ENCODE peak calls at places on chromosomes 6 and 20, in five cellular contexts. T is PC-3, D is mesendoderm, Z is astrocyte, Q is MM.1S. O is an unnamed sample. For H3K4me1, the result is how much of the 10 kb centered on the place peaks cover.

GRCh38 chr6:170087946-170088348 is 202.9 kb downstream of the DLL1 start:
- DNase-seq in T (no peak), D (no peak), Z (no peak), Q (no peak), O (no peak)

GRCh38 chr20:4546786-4547185 is 174.9 kb upstream of the PRND start:
- DNase-seq in T (peak), D (no peak), Z (peak), Q (no peak), O (peak)

GRCh38 chr6:127131275-127131674 is 12.8 kb downstream of the RSPO3 start:
- DNase-seq in T (no peak), D (no peak), Z (no peak), Q (no peak), O (no peak)

GRCh38 chr20:62048346-62048761 is 17.3 kb downstream of the TAF4 start:
- DNase-seq in T (no peak), D (no peak), Z (no peak), Q (no peak), O (no peak)

GRCh38 chr6:153989989-153990388 is 49.1 kb upstream of the OPRM1 start:
- DNase-seq in T (no peak), D (no peak), Z (no peak), Q (no peak), O (no peak)

GRCh38 chr6:21808551-21809181 is 215.1 kb downstream of the SOX4 start:
- DNase-seq in T (no peak), D (no peak), Z (peak), Q (no peak), O (peak)

GRCh38 chr6:161486903-161487531 is 213.2 kb upstream of the AGPAT4 start:
- DNase-seq in T (peak), D (no peak), Z (peak), Q (no peak), O (peak)

GRCh38 chr6:67888886-67889681 is 746.0 kb upstream of the ADGRB3 start:
- DNase-seq in T (no peak), D (no peak), Z (peak), Q (no peak), O (no peak)

GRCh38 chr6:121557146-121557545 is 121.7 kb downstream of the GJA1 start:
- DNase-seq in T (no peak), D (no peak), Z (no peak), Q (no peak), O (no peak)

GRCh38 chr6:78598966-78599365 is 268.4 kb upstream of the IRAK1BP1 start:
- DNase-seq in T (peak), D (peak), Z (peak), Q (no peak), O (peak)

GRCh38 chr6:155709262-155709661 is 253.6 kb upstream of the NOX3 start:
- DNase-seq in T (no peak), D (no peak), Z (no peak), Q (no peak), O (no peak)

DNA sequence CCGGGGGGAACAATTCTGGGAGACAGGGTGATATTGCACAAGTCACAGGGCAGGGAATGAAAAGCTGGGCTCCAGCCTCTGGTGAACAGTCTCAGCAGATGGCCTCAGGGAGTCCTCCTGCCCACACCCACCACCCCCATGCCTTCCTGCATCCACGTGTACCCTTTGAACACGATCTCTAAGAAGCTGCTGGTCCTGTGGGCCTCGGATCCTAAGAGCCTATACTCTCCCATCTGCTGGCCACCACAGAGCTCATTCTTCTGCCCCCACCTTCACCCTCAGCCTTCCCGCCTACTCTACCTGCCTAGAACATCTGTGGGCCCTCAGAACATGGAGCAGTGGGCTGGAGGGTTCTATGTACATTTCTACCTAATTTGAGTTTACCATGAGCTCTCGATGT is 60.3 kb downstream of the TRERF1 start:
- DNase-seq in T (no peak), D (no peak), Z (no peak), Q (no peak), O (no peak)
- H3K4me3 ChIP-seq in T (no peak), D (no peak), Z (no peak), Q (no peak), O (no peak)

DNA sequence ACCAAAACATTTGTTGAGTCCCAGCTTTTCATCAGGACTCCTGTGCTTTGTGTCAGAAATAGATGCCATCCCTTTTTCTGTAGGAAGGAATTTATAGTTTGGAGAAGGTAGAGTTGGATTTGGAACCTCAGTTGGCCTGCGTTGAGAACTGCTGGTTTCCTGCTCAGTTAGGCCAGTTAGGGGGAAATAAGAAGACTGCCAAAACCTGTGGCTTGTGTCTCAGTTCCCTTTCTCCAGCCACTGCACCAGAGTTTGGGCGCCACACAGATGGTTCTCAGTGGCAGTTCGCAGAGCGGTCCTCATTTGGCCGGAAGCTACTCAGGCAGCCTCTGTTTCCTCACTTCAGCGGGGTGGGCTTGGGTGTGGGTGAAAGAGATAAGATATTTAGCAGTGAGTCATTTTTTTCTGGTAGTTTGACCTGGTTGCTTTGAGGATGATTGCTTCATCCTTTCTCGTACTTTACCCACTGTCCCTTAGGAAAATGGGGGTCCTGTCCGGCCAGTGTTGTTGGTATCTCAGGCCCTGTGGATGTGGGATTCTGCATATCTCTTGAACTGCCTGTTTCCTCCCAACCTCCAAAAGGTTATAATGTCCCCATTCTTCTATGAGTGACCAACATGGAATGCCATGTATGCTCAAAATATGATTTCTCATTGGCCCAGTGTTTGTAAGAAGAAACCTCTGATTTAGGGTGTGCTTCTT is 53.7 kb downstream of the JARID2 start:
- DNase-seq in T (peak), D (no peak), Z (peak), Q (peak), O (no peak)
- H3K9ac ChIP-seq in T (no peak), D (no peak), Z (no peak), Q (no peak), O (no peak)

GRCh38 chr6:25125736-25126135 is 153.4 kb upstream of the CARMIL1 start:
- DNase-seq in T (no peak), D (no peak), Z (no peak), Q (no peak), O (no peak)

GRCh38 chr6:25122001-25122400 is 157.2 kb upstream of the CARMIL1 start:
- DNase-seq in T (no peak), D (peak), Z (peak), Q (no peak), O (no peak)

GRCh38 chr6:25121186-25121585 is 158.0 kb upstream of the CARMIL1 start:
- DNase-seq in T (no peak), D (no peak), Z (no peak), Q (no peak), O (no peak)

GRCh38 chr6:25122622-25123237 is 156.4 kb upstream of the CARMIL1 start:
- DNase-seq in T (peak), D (no peak), Z (no peak), Q (no peak), O (no peak)

GRCh38 chr6:25124216-25124615 is 155.0 kb upstream of the CARMIL1 start:
- DNase-seq in T (no peak), D (no peak), Z (no peak), Q (no peak), O (no peak)
- H3K4me1 ChIP-seq in T (under half), D (under half), Z (under half), Q (under half), O (under half)

GRCh38 chr20:24994186-24994465 is 1.6 kb upstream of the APMAP start:
- DNase-seq in T (no peak), D (no peak), Z (no peak), Q (no peak), O (no peak)

GRCh38 chr20:24995741-24996448 is 3.3 kb upstream of the APMAP start:
- DNase-seq in T (peak), D (no peak), Z (no peak), Q (no peak), O (no peak)

GRCh38 chr20:24996449-24997195 is 4.1 kb upstream of the APMAP start:
- DNase-seq in T (no peak), D (no peak), Z (no peak), Q (no peak), O (no peak)

GRCh38 chr20:24993337-24994185 is 1.0 kb upstream of the APMAP start:
- DNase-seq in T (peak), D (no peak), Z (peak), Q (peak), O (peak)

DNA sequence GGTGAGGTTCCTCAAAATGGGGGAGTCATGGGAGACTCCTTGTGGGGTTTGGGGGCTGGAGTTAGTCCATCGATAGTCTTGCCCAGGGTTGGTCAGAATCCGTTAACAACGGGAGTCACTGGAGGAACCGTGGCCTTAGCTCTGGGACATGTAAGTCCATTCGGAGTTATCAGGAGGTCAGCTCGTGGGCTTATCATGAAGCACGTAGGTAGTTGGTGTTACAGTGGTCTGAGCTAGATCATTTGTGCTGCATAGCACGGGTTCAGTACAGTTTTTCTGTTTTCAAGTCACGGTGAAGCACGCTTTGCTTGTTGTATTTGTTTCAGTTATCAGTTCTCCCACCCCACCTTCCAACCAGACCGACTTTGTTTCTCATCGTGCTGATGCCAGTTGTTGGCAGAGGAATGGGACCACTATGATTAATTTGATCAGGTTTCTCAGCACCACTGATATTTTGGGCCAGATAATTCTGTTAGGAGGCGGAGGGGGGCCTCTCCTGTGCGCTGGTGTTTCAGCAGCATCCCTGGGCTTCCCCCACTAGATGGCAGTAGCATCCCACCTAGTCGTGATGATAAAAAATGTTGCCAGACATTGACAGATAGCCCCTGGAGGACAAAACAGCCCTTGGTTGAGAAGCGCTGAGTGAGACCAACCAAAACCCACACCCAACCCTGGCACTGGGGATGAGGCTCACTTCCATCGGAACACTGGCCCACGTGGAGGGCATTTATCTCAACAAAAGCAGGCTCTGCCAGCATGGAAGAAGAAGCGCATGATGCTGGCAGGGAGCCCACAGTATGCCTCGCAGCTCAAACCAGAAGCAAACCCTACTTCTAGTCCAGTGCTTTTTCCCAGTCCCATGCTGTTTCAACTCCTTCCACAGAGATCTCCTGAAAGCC is 2.2 kb upstream of the APMAP start:
- DNase-seq in T (peak), D (peak), Z (peak), Q (peak), O (peak)
- H3K4me3 ChIP-seq in T (no peak), D (no peak), Z (peak), Q (no peak), O (no peak)

GRCh38 chr20:13784893-13785715 is at the start of the genes ESF1 and NDUFAF5:
- DNase-seq in T (peak), D (peak), Z (peak), Q (peak), O (peak)

GRCh38 chr20:13786143-13786828 is 1.5 kb downstream of the NDUFAF5 start:
- DNase-seq in T (peak), D (no peak), Z (no peak), Q (no peak), O (no peak)

GRCh38 chr20:13784271-13784892 is 337 bp downstream of the ESF1 start:
- DNase-seq in T (no peak), D (no peak), Z (no peak), Q (no peak), O (no peak)

GRCh38 chr20:13778827-13779226 is 5.9 kb downstream of the ESF1 start:
- DNase-seq in T (no peak), D (no peak), Z (no peak), Q (no peak), O (no peak)

DNA sequence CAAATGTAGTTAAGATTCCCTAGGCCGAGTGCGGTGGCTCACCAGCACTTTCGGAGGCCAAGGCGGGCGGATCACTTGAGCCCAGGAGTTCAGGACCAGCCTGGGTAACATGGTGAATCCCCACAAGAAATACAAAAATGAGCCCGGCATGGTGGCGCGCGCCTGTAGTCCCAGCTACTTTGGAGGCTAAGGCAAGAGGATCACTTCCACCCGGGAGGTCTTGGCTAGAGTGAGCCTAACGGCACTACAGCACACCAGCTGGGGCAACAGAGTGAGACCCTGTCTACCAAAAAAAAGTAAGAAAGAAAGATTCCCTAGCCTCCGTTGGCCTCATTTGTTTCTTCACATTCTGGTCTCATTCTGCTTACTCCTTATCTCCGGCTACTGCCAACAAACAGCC is 1.2 kb downstream of the ESF1 start:
- DNase-seq in T (no peak), D (no peak), Z (no peak), Q (no peak), O (no peak)
- H3K9ac ChIP-seq in T (peak), D (peak), Z (peak), Q (peak), O (peak)